ENCODE peak calls at places on chromosomes 2 and 18, in nine cellular contexts. One of them, this sample, is unnamed.

GRCh38 chr2:158984554-158985207 is 16.2 kb downstream of the TANC1 start:
- DNase-seq in HCT116: no peak
- DNase-seq in spleen: no peak
- DNase-seq in sigmoid colon: no peak
- DNase-seq in HepG2: no peak
- DNase-seq in K562: no peak
- DNase-seq in GM12878: no peak
- DNase-seq in breast epithelium: no peak
- DNase-seq in esophagus muscularis mucosa: peak; percentile 83
- DNase-seq in this sample: no peak

GRCh38 chr18:77045682-77046081 is 86.9 kb downstream of the MBP start:
- DNase-seq in HCT116: no peak
- DNase-seq in spleen: no peak
- DNase-seq in sigmoid colon: no peak
- DNase-seq in HepG2: no peak
- DNase-seq in K562: no peak
- DNase-seq in GM12878: no peak
- DNase-seq in breast epithelium: no peak
- DNase-seq in esophagus muscularis mucosa: no peak
- DNase-seq in this sample: no peak

GRCh38 chr2:88651646-88652045 is 24.4 kb upstream of the EIF2AK3 start:
- DNase-seq in HCT116: no peak
- DNase-seq in spleen: no peak
- DNase-seq in sigmoid colon: no peak
- DNase-seq in HepG2: peak; percentile 46
- DNase-seq in K562: no peak
- DNase-seq in GM12878: no peak
- DNase-seq in breast epithelium: no peak
- DNase-seq in esophagus muscularis mucosa: no peak
- DNase-seq in this sample: no peak

GRCh38 chr2:132776271-132776670 is 106.3 kb upstream of the LYPD1 start:
- DNase-seq in HCT116: no peak
- DNase-seq in spleen: no peak
- DNase-seq in sigmoid colon: no peak
- DNase-seq in HepG2: no peak
- DNase-seq in K562: no peak
- DNase-seq in GM12878: no peak
- DNase-seq in breast epithelium: no peak
- DNase-seq in esophagus muscularis mucosa: peak; percentile 85
- DNase-seq in this sample: no peak

GRCh38 chr2:193124820-193125219 is 930.1 kb upstream of the TMEFF2 start:
- DNase-seq in HCT116: no peak
- DNase-seq in spleen: no peak
- DNase-seq in sigmoid colon: no peak
- DNase-seq in HepG2: no peak
- DNase-seq in K562: no peak
- DNase-seq in GM12878: no peak
- DNase-seq in breast epithelium: no peak
- DNase-seq in esophagus muscularis mucosa: no peak
- DNase-seq in this sample: no peak

GRCh38 chr2:109080109-109080508 is 48.9 kb upstream of the SH3RF3 start:
- DNase-seq in HCT116: no peak
- DNase-seq in spleen: peak; percentile 35
- DNase-seq in sigmoid colon: no peak
- DNase-seq in HepG2: no peak
- DNase-seq in K562: no peak
- DNase-seq in GM12878: no peak
- DNase-seq in breast epithelium: no peak
- DNase-seq in esophagus muscularis mucosa: peak; percentile 74
- DNase-seq in this sample: no peak

GRCh38 chr2:178225011-178225817 is 30.9 kb downstream of the OSBPL6 start:
- DNase-seq in HCT116: no peak
- DNase-seq in spleen: no peak
- DNase-seq in sigmoid colon: no peak
- DNase-seq in HepG2: no peak
- DNase-seq in K562: no peak
- DNase-seq in GM12878: no peak
- DNase-seq in breast epithelium: no peak
- DNase-seq in esophagus muscularis mucosa: no peak
- DNase-seq in this sample: no peak

GRCh38 chr2:63790913-63791312 is 50.8 kb upstream of the UGP2 start:
- DNase-seq in HCT116: no peak
- DNase-seq in spleen: no peak
- DNase-seq in sigmoid colon: no peak
- DNase-seq in HepG2: no peak
- DNase-seq in K562: no peak
- DNase-seq in GM12878: no peak
- DNase-seq in breast epithelium: no peak
- DNase-seq in esophagus muscularis mucosa: no peak
- DNase-seq in this sample: no peak

GRCh38 chr2:112156152-112156986 is 18.2 kb downstream of the FBLN7 start:
- DNase-seq in HCT116: no peak
- DNase-seq in spleen: no peak
- DNase-seq in sigmoid colon: no peak
- DNase-seq in HepG2: peak; percentile 39
- DNase-seq in K562: no peak
- DNase-seq in GM12878: no peak
- DNase-seq in breast epithelium: no peak
- DNase-seq in esophagus muscularis mucosa: no peak
- DNase-seq in this sample: no peak

GRCh38 chr2:169693344-169693743 is 861 bp downstream of the CFAP210 start:
- DNase-seq in HCT116: peak; percentile 7
- DNase-seq in spleen: no peak
- DNase-seq in sigmoid colon: no peak
- DNase-seq in HepG2: peak; percentile 52
- DNase-seq in K562: peak; percentile 27
- DNase-seq in GM12878: no peak
- DNase-seq in breast epithelium: no peak
- DNase-seq in esophagus muscularis mucosa: no peak
- DNase-seq in this sample: no peak

GRCh38 chr2:38495880-38496279 is 106.8 kb downstream of the HNRNPLL start:
- DNase-seq in HCT116: no peak
- DNase-seq in spleen: no peak
- DNase-seq in sigmoid colon: no peak
- DNase-seq in HepG2: no peak
- DNase-seq in K562: no peak
- DNase-seq in GM12878: no peak
- DNase-seq in breast epithelium: no peak
- DNase-seq in esophagus muscularis mucosa: no peak
- DNase-seq in this sample: no peak

GRCh38 chr2:32427672-32428622 is 71.1 kb downstream of the BIRC6 start:
- DNase-seq in HCT116: no peak
- DNase-seq in spleen: no peak
- DNase-seq in sigmoid colon: no peak
- DNase-seq in HepG2: no peak
- DNase-seq in K562: no peak
- DNase-seq in GM12878: no peak
- DNase-seq in breast epithelium: no peak
- DNase-seq in esophagus muscularis mucosa: no peak
- DNase-seq in this sample: no peak

GRCh38 chr2:177175917-177176668 is 36.5 kb upstream of the HNRNPA3 start:
- DNase-seq in HCT116: no peak
- DNase-seq in spleen: no peak
- DNase-seq in sigmoid colon: no peak
- DNase-seq in HepG2: peak; percentile 70
- DNase-seq in K562: no peak
- DNase-seq in GM12878: no peak
- DNase-seq in breast epithelium: no peak
- DNase-seq in esophagus muscularis mucosa: no peak
- DNase-seq in this sample: no peak

GRCh38 chr2:168159754-168160585 is 87.4 kb downstream of the STK39 start:
- DNase-seq in HCT116: no peak
- DNase-seq in spleen: no peak
- DNase-seq in sigmoid colon: no peak
- DNase-seq in HepG2: no peak
- DNase-seq in K562: no peak
- DNase-seq in GM12878: no peak
- DNase-seq in breast epithelium: no peak
- DNase-seq in esophagus muscularis mucosa: peak; percentile 80
- DNase-seq in this sample: no peak

GRCh38 chr2:18473241-18473841 is 87.1 kb downstream of the RDH14 start:
- DNase-seq in HCT116: no peak
- DNase-seq in spleen: no peak
- DNase-seq in sigmoid colon: peak; percentile 79
- DNase-seq in HepG2: no peak
- DNase-seq in K562: no peak
- DNase-seq in GM12878: no peak
- DNase-seq in breast epithelium: no peak
- DNase-seq in esophagus muscularis mucosa: peak; percentile 92
- DNase-seq in this sample: no peak

GRCh38 chr2:46828491-46829239 is 86.9 kb downstream of the MCFD2 start:
- DNase-seq in HCT116: no peak
- DNase-seq in spleen: no peak
- DNase-seq in sigmoid colon: no peak
- DNase-seq in HepG2: no peak
- DNase-seq in K562: no peak
- DNase-seq in GM12878: no peak
- DNase-seq in breast epithelium: no peak
- DNase-seq in esophagus muscularis mucosa: no peak
- DNase-seq in this sample: no peak

GRCh38 chr2:130762031-130762909 is 6.9 kb downstream of the AMER3 start:
- DNase-seq in HCT116: no peak
- DNase-seq in spleen: peak; percentile 70
- DNase-seq in sigmoid colon: no peak
- DNase-seq in HepG2: no peak
- DNase-seq in K562: no peak
- DNase-seq in GM12878: no peak
- DNase-seq in breast epithelium: no peak
- DNase-seq in esophagus muscularis mucosa: peak; percentile 84
- DNase-seq in this sample: no peak

GRCh38 chr18:70243131-70243530 is 37.6 kb upstream of the RTTN start:
- DNase-seq in HCT116: peak; percentile 55
- DNase-seq in spleen: no peak
- DNase-seq in sigmoid colon: no peak
- DNase-seq in HepG2: no peak
- DNase-seq in K562: no peak
- DNase-seq in GM12878: no peak
- DNase-seq in breast epithelium: no peak
- DNase-seq in esophagus muscularis mucosa: no peak
- DNase-seq in this sample: peak; percentile 43

GRCh38 chr18:12291161-12291560 is 16.9 kb upstream of the TUBB6 start:
- DNase-seq in HCT116: no peak
- DNase-seq in spleen: peak; percentile 32
- DNase-seq in sigmoid colon: peak; percentile 27
- DNase-seq in HepG2: no peak
- DNase-seq in K562: no peak
- DNase-seq in GM12878: no peak
- DNase-seq in breast epithelium: no peak
- DNase-seq in esophagus muscularis mucosa: no peak
- DNase-seq in this sample: no peak

GRCh38 chr2:17792515-17792914 is 23.7 kb upstream of the MSGN1 start:
- DNase-seq in HCT116: no peak
- DNase-seq in spleen: no peak
- DNase-seq in sigmoid colon: no peak
- DNase-seq in HepG2: no peak
- DNase-seq in K562: no peak
- DNase-seq in GM12878: no peak
- DNase-seq in breast epithelium: no peak
- DNase-seq in esophagus muscularis mucosa: no peak
- DNase-seq in this sample: no peak

GRCh38 chr2:210966330-210966729 is 409.9 kb downstream of the CPS1 start:
- DNase-seq in HCT116: no peak
- DNase-seq in spleen: no peak
- DNase-seq in sigmoid colon: no peak
- DNase-seq in HepG2: peak; percentile 72
- DNase-seq in K562: no peak
- DNase-seq in GM12878: no peak
- DNase-seq in breast epithelium: no peak
- DNase-seq in esophagus muscularis mucosa: no peak
- DNase-seq in this sample: no peak
- TF ChIP-seq POLR2AphosphoS5 in HCT116: no peak
- TF ChIP-seq POLR2AphosphoS5 in spleen: no peak
- TF ChIP-seq POLR2AphosphoS5 in sigmoid colon: no peak
- TF ChIP-seq POLR2AphosphoS5 in HepG2: no peak
- TF ChIP-seq POLR2AphosphoS5 in K562: no peak
- TF ChIP-seq POLR2AphosphoS5 in GM12878: no peak
- TF ChIP-seq POLR2AphosphoS5 in breast epithelium: no peak
- TF ChIP-seq POLR2AphosphoS5 in esophagus muscularis mucosa: no peak
- TF ChIP-seq POLR2AphosphoS5 in this sample: no peak

GRCh38 chr2:127841466-127842178 is 16.3 kb downstream of the POLR2D start:
- DNase-seq in HCT116: no peak
- DNase-seq in spleen: no peak
- DNase-seq in sigmoid colon: no peak
- DNase-seq in HepG2: no peak
- DNase-seq in K562: no peak
- DNase-seq in GM12878: no peak
- DNase-seq in breast epithelium: no peak
- DNase-seq in esophagus muscularis mucosa: no peak
- DNase-seq in this sample: no peak
- TF ChIP-seq CTCF in HCT116: no peak
- TF ChIP-seq CTCF in spleen: no peak
- TF ChIP-seq CTCF in sigmoid colon: no peak
- TF ChIP-seq CTCF in HepG2: no peak
- TF ChIP-seq CTCF in K562: no peak
- TF ChIP-seq CTCF in GM12878: no peak
- TF ChIP-seq CTCF in breast epithelium: no peak
- TF ChIP-seq CTCF in esophagus muscularis mucosa: no peak
- TF ChIP-seq CTCF in this sample: no peak

DNA sequence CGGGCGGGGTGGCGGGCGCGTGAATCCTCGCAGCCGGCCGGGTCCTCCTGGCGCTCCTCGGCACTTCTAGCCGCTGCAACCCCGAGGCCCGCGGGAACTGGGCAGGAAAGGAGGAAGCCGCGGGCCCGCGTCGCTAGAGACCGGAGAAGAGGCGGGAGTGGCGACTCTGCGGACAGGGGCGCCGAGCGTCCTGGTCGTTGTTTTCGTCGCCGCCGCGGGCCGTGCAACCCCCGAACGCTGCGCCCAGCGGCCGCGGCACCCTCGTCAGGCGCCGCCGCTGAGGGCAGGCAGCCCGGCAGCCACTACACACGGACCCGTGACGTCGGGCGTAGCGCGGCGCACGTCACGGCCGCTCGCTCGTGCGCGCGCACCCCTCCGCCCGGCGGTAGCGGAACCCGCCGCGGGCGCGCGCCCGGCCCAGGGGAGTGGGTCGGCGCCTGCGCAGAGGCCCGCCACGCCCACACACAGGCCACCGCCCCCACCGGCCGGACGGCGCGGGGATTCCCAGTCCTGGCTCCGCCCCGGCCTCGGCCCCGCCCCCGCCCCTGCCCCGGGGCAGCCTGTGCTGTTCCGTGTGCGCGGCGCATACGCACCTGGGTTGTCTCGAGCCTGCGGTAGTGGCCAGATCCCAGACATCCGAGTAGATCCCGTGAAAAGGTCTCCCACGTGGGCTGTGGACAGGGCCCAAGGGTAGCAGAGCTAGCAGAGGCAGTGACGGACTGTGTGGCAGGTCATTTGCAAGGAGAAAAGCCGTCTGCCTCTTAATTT is at the start of gene MAP3K2:
- DNase-seq in HCT116: peak; percentile 72
- DNase-seq in spleen: peak; percentile 98
- DNase-seq in sigmoid colon: peak; percentile 97
- DNase-seq in HepG2: peak; percentile 86
- DNase-seq in K562: peak; percentile 100
- DNase-seq in GM12878: peak; percentile 45
- DNase-seq in breast epithelium: peak; percentile 91
- DNase-seq in esophagus muscularis mucosa: peak; percentile 96
- DNase-seq in this sample: peak; percentile 97
- TF ChIP-seq POLR2A in HCT116: peak; percentile 49
- TF ChIP-seq POLR2A in spleen: peak; percentile 59
- TF ChIP-seq POLR2A in sigmoid colon: peak; percentile 71
- TF ChIP-seq POLR2A in HepG2: peak; percentile 93
- TF ChIP-seq POLR2A in K562: peak; percentile 81
- TF ChIP-seq POLR2A in GM12878: peak; percentile 97
- TF ChIP-seq POLR2A in breast epithelium: peak; percentile 26
- TF ChIP-seq POLR2A in esophagus muscularis mucosa: peak; percentile 92
- TF ChIP-seq POLR2A in this sample: peak; percentile 31

GRCh38 chr18:78789850-78790249 is 189.8 kb upstream of the SALL3 start:
- DNase-seq in HCT116: no peak
- DNase-seq in spleen: peak; percentile 41
- DNase-seq in sigmoid colon: peak; percentile 45
- DNase-seq in HepG2: no peak
- DNase-seq in K562: no peak
- DNase-seq in GM12878: no peak
- DNase-seq in breast epithelium: no peak
- DNase-seq in esophagus muscularis mucosa: no peak
- DNase-seq in this sample: no peak
- TF ChIP-seq POLR2AphosphoS5 in HCT116: no peak
- TF ChIP-seq POLR2AphosphoS5 in spleen: no peak
- TF ChIP-seq POLR2AphosphoS5 in sigmoid colon: no peak
- TF ChIP-seq POLR2AphosphoS5 in HepG2: no peak
- TF ChIP-seq POLR2AphosphoS5 in K562: no peak
- TF ChIP-seq POLR2AphosphoS5 in GM12878: no peak
- TF ChIP-seq POLR2AphosphoS5 in breast epithelium: no peak
- TF ChIP-seq POLR2AphosphoS5 in esophagus muscularis mucosa: no peak
- TF ChIP-seq POLR2AphosphoS5 in this sample: no peak